ENCODE peak calls at places on chromosomes 5 and 9, in six cellular contexts. One of them, this sample, is unnamed.

GRCh38 chr5:170393235-170393634 is 4.1 kb upstream of the KCNMB1 start:
- DNase-seq in MCF 10A: no peak
- DNase-seq in activated naive CD4-positive, alpha-beta T cell: no peak
- DNase-seq in right lobe of liver: no peak
- DNase-seq in kidney: no peak
- DNase-seq in brain microvascular endothelial cell: peak; percentile 5
- DNase-seq in this sample: no peak

GRCh38 chr9:97990259-97990658 is 7.1 kb downstream of the ANP32B start:
- DNase-seq in MCF 10A: peak; percentile 60
- DNase-seq in right lobe of liver: no peak
- DNase-seq in brain microvascular endothelial cell: peak; percentile 62
- DNase-seq in kidney: no peak
- DNase-seq in activated naive CD4-positive, alpha-beta T cell: no peak
- DNase-seq in this sample: no peak

GRCh38 chr5:27473300-27474053 is 435.1 kb upstream of the CDH9 start:
- DNase-seq in MCF 10A: no peak
- DNase-seq in kidney: no peak
- DNase-seq in activated naive CD4-positive, alpha-beta T cell: no peak
- DNase-seq in right lobe of liver: no peak
- DNase-seq in brain microvascular endothelial cell: no peak
- DNase-seq in this sample: no peak

GRCh38 chr5:154178661-154179060 is 11.9 kb upstream of the GALNT10 start:
- DNase-seq in kidney: no peak
- DNase-seq in MCF 10A: peak; percentile 40
- DNase-seq in right lobe of liver: no peak
- DNase-seq in activated naive CD4-positive, alpha-beta T cell: no peak
- DNase-seq in brain microvascular endothelial cell: no peak
- DNase-seq in this sample: peak; percentile 44

GRCh38 chr9:137564134-137564533 is 12.5 kb downstream of the MRPL41 start:
- DNase-seq in kidney: no peak
- DNase-seq in right lobe of liver: no peak
- DNase-seq in activated naive CD4-positive, alpha-beta T cell: no peak
- DNase-seq in brain microvascular endothelial cell: no peak
- DNase-seq in MCF 10A: no peak
- DNase-seq in this sample: no peak

GRCh38 chr9:8769153-8769552 is 969.6 kb upstream of the DMAC1 start:
- DNase-seq in right lobe of liver: no peak
- DNase-seq in MCF 10A: no peak
- DNase-seq in brain microvascular endothelial cell: no peak
- DNase-seq in activated naive CD4-positive, alpha-beta T cell: no peak
- DNase-seq in kidney: no peak
- DNase-seq in this sample: no peak

GRCh38 chr9:94269264-94269663 is 10.2 kb downstream of the ZNF169 start:
- DNase-seq in kidney: no peak
- DNase-seq in brain microvascular endothelial cell: no peak
- DNase-seq in MCF 10A: no peak
- DNase-seq in activated naive CD4-positive, alpha-beta T cell: no peak
- DNase-seq in right lobe of liver: no peak
- DNase-seq in this sample: no peak

GRCh38 chr5:159128070-159128507 is 28.4 kb upstream of the EBF1 start:
- DNase-seq in kidney: no peak
- DNase-seq in activated naive CD4-positive, alpha-beta T cell: no peak
- DNase-seq in right lobe of liver: no peak
- DNase-seq in brain microvascular endothelial cell: no peak
- DNase-seq in MCF 10A: no peak
- DNase-seq in this sample: no peak

GRCh38 chr5:122454522-122454921 is 142.5 kb downstream of the SNCAIP start:
- DNase-seq in brain microvascular endothelial cell: no peak
- DNase-seq in kidney: no peak
- DNase-seq in activated naive CD4-positive, alpha-beta T cell: no peak
- DNase-seq in right lobe of liver: no peak
- DNase-seq in MCF 10A: peak; percentile 26
- DNase-seq in this sample: no peak

GRCh38 chr9:93114169-93114983 is 18.4 kb downstream of the CARD19 start:
- DNase-seq in right lobe of liver: peak; percentile 65
- DNase-seq in kidney: peak; percentile 71
- DNase-seq in MCF 10A: no peak
- DNase-seq in brain microvascular endothelial cell: no peak
- DNase-seq in activated naive CD4-positive, alpha-beta T cell: no peak
- DNase-seq in this sample: no peak

GRCh38 chr9:131091352-131091992 is 4.9 kb upstream of the AIF1L start:
- DNase-seq in right lobe of liver: no peak
- DNase-seq in MCF 10A: no peak
- DNase-seq in activated naive CD4-positive, alpha-beta T cell: no peak
- DNase-seq in kidney: no peak
- DNase-seq in brain microvascular endothelial cell: no peak
- DNase-seq in this sample: no peak

GRCh38 chr5:131671409-131671808 is 36.4 kb upstream of the RAPGEF6 start:
- DNase-seq in brain microvascular endothelial cell: no peak
- DNase-seq in activated naive CD4-positive, alpha-beta T cell: no peak
- DNase-seq in kidney: no peak
- DNase-seq in right lobe of liver: no peak
- DNase-seq in MCF 10A: no peak
- DNase-seq in this sample: no peak

GRCh38 chr9:134778156-134778555 is 102.5 kb upstream of the FCN2 start:
- DNase-seq in brain microvascular endothelial cell: no peak
- DNase-seq in activated naive CD4-positive, alpha-beta T cell: no peak
- DNase-seq in right lobe of liver: no peak
- DNase-seq in MCF 10A: no peak
- DNase-seq in kidney: no peak
- DNase-seq in this sample: no peak